ENCODE peak calls at places on chromosome 14, in eight cellular contexts. L is RWPE1; V is amniotic stem cell; G is esophagus squamous epithelium; O is T-helper 2 cell; D is effector memory CD4-positive, alpha-beta T cell; I is heart right ventricle; K is hypothalamus. N is an unnamed sample.

GRCh38 chr14:75648066-75648838 is 12.4 kb downstream of the ERG28 start:
- DNase-seq in D (no peak), V (peak; percentile 86), O (no peak), I (peak; percentile 50), G (no peak), K (no peak), L (peak; percentile 80), N (peak; percentile 47)

GRCh38 chr14:100488057-100488456 is 99.2 kb downstream of the BEGAIN start:
- DNase-seq in O (no peak), L (no peak), D (no peak), K (no peak), V (no peak), G (no peak), I (no peak), N (no peak)

GRCh38 chr14:75826599-75826998 is 155.2 kb downstream of the TGFB3 start:
- DNase-seq in V (no peak), L (peak; percentile 45), D (no peak), O (no peak), G (no peak), K (no peak), I (no peak), N (no peak)

GRCh38 chr14:52402812-52403526 is 88.9 kb downstream of the PTGER2 start:
- DNase-seq in I (no peak), D (no peak), K (no peak), V (no peak), O (peak; percentile 13), L (no peak), G (no peak), N (no peak)

GRCh38 chr14:98446508-98446907 is 825.5 kb downstream of the BCL11B start:
- DNase-seq in K (no peak), D (no peak), O (no peak), V (no peak), L (no peak), G (no peak), I (no peak), N (no peak)

GRCh38 chr14:61511558-61511924 is 183.8 kb upstream of the HIF1A start:
- DNase-seq in K (no peak), L (no peak), G (no peak), I (no peak), V (no peak), D (no peak), O (peak; percentile 23), N (no peak)

GRCh38 chr14:95413289-95414215 is 93.8 kb upstream of the CLMN start:
- DNase-seq in G (no peak), K (no peak), D (no peak), L (peak; percentile 30), I (no peak), V (no peak), O (no peak), N (no peak)

GRCh38 chr14:104240426-104241157 is 102.2 kb downstream of the KIF26A start:
- DNase-seq in I (no peak), K (no peak), O (no peak), D (no peak), L (no peak), G (no peak), V (no peak), N (no peak)

GRCh38 chr14:37246427-37246829 is 48.7 kb downstream of the MIPOL1 start:
- DNase-seq in I (no peak), K (no peak), G (no peak), O (no peak), V (no peak), L (peak; percentile 41), D (no peak), N (no peak)

GRCh38 chr14:22463763-22464173 is 125.3 kb downstream of the DAD1 start:
- DNase-seq in K (no peak), D (no peak), I (no peak), O (no peak), V (no peak), L (no peak), G (no peak), N (no peak)

GRCh38 chr14:38255408-38255672 is 553 bp downstream of the CLEC14A start:
- DNase-seq in D (no peak), I (peak; percentile 15), G (no peak), L (no peak), O (no peak), V (no peak), K (no peak), N (no peak)

N was measured in left lung.